ENCODE peak calls at places on chromosomes 5 and 9, in eight cellular contexts. B, Y, P, G, H, R, Z and T are unnamed samples.
A peak's percentile ranks its signal among the peaks of the same experiment; 100 is the strongest.

GRCh38 chr5:144404672-144405071 is 234.0 kb downstream of the KCTD16 start:
- DNase-seq in B (no peak), Y (no peak), P (peak; percentile 69), G (no peak), H (no peak), R (no peak), Z (no peak), T (no peak)

GRCh38 chr5:118808441-118808840 is 179.9 kb downstream of the DTWD2 start:
- DNase-seq in B (no peak), Y (no peak), P (no peak), G (no peak), H (no peak), R (no peak), Z (no peak), T (no peak)

GRCh38 chr5:4513381-4513780 is 626.7 kb upstream of the ADAMTS16 start:
- DNase-seq in B (no peak), Y (no peak), P (no peak), G (no peak), H (no peak), R (no peak), Z (no peak), T (no peak)

GRCh38 chr9:118891213-118891612 is 478.0 kb downstream of the BRINP1 start:
- DNase-seq in B (no peak), Y (peak; percentile 13), P (no peak), G (no peak), H (no peak), R (no peak), Z (no peak), T (no peak)

GRCh38 chr5:160287378-160288051 is 24.8 kb downstream of the CCNJL start:
- DNase-seq in B (peak; percentile 70), Y (peak; percentile 97), P (peak; percentile 62), G (no peak), H (peak; percentile 82), R (no peak), Z (peak; percentile 94), T (peak; percentile 42)

GRCh38 chr5:135834639-135835529 is at the start of gene SLC25A48:
- DNase-seq in B (peak; percentile 39), Y (peak; percentile 95), P (peak; percentile 90), G (no peak), H (peak; percentile 41), R (peak; percentile 68), Z (peak; percentile 89), T (peak; percentile 86)

GRCh38 chr5:68383888-68384310 is 168.3 kb downstream of the PIK3R1 start:
- DNase-seq in B (no peak), Y (no peak), P (no peak), G (no peak), H (no peak), R (no peak), Z (no peak), T (no peak)

GRCh38 chr9:131382850-131383729 is 10.8 kb upstream of the PRRC2B start:
- DNase-seq in B (peak; percentile 89), Y (peak; percentile 95), P (peak; percentile 88), G (peak; percentile 66), H (peak; percentile 46), R (no peak), Z (peak; percentile 79), T (peak; percentile 56)

GRCh38 chr5:61823796-61824195 is 482.2 kb upstream of the KIF2A start:
- DNase-seq in B (no peak), Y (no peak), P (no peak), G (no peak), H (no peak), R (no peak), Z (no peak), T (no peak)

GRCh38 chr9:130608554-130609122 is 29.3 kb downstream of the FUBP3 start:
- DNase-seq in B (no peak), Y (no peak), P (no peak), G (no peak), H (no peak), R (no peak), Z (no peak), T (no peak)

GRCh38 chr9:123120131-123120530 is 86.7 kb downstream of the GPR21 start:
- DNase-seq in B (peak; percentile 36), Y (no peak), P (no peak), G (no peak), H (no peak), R (no peak), Z (no peak), T (no peak)

GRCh38 chr5:156815988-156816599 is 34.0 kb upstream of the PPP1R2B start:
- DNase-seq in B (peak; percentile 5), Y (peak; percentile 87), P (peak; percentile 39), G (peak; percentile 1), H (no peak), R (peak; percentile 46), Z (peak; percentile 66), T (peak; percentile 23)

GRCh38 chr5:62653001-62653863 is 74.6 kb downstream of the LRRC70 start:
- DNase-seq in B (no peak), Y (no peak), P (no peak), G (peak; percentile 14), H (no peak), R (no peak), Z (no peak), T (no peak)

GRCh38 chr5:52786937-52787599 is 648 bp upstream of the ITGA1 start:
- DNase-seq in B (no peak), Y (peak; percentile 56), P (peak; percentile 69), G (peak; percentile 38), H (no peak), R (peak; percentile 14), Z (peak; percentile 50), T (no peak)

GRCh38 chr5:58462154-58462553 is 2.3 kb upstream of the PLK2 start:
- DNase-seq in B (no peak), Y (peak; percentile 28), P (peak; percentile 22), G (peak; percentile 60), H (no peak), R (no peak), Z (no peak), T (no peak)

GRCh38 chr5:146475190-146475801 is 28.2 kb downstream of the TCERG1 start:
- DNase-seq in B (no peak), Y (peak; percentile 11), P (no peak), G (peak; percentile 9), H (no peak), R (no peak), Z (no peak), T (no peak)
- TF ChIP-seq CTCF in B (peak; percentile 40), Y (peak; percentile 15), P (no peak), G (peak; percentile 34), H (no peak), R (no peak), Z (peak; percentile 47), T (no peak)

DNA sequence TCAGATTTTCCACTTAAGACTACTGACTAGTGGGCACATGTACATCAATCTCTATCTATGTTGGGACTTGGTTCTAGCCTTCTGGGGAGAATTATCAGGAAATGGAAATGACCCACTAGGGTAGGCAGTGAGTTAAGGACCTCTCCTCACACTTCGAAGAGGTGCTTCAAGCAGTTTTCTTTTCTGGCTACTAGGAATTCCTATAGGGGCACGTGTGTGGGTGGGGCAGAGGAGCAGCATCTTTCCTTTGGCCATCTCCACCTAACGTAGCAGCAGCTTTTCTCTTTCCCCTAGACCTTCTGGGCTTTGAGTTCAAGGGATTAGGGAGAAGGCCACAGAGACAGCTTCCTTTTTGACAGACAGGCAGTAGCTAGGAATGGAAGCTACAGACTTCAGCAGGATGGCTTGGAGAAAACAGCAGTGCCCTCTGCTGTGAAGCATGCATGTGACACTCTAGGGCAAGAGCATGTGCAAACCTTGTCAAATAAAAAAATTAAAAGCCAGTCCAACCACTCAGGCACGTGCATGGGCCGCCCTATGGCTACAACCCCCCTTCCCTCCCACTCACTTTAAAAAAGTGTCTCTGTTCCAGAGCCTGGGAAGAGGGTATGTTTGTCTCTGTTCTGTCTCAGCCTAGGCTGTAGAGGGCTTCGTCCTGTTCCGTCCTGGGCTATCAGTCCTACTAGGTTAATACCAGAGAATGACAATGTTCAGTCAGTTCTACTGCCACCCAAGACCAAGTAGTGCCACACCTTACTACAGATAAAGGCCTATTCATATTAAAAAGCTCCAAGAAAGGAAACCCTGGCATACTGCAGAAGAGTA is 8.7 kb upstream of the GFRA3 start:
- DNase-seq in B (peak; percentile 51), Y (peak; percentile 73), P (peak; percentile 72), G (peak; percentile 66), H (peak; percentile 20), R (no peak), Z (peak; percentile 70), T (peak; percentile 28)
- TF ChIP-seq CTCF in B (peak; percentile 62), Y (peak; percentile 83), P (peak; percentile 74), G (peak; percentile 55), H (peak; percentile 67), R (peak; percentile 49), Z (peak; percentile 70), T (peak; percentile 54)

DNA sequence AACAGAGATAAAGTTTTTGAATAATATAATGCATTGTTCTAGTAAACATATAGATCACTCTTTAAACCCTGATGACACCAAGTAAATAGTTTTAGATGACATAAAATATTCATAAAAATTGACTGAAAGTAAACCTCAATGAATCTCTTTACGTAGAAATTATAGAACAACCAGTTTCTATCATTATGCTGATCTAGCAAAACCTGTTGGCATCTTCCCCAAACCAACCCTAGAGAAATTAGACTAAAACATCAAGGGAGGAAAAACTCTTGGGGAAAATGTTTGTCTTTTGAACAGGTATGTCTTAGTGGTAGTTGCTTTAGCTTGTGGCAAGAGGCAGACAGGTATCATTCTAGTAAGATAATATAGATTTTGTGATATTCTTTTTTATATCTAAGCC is 747.0 kb upstream of the CDH6 start:
- DNase-seq in B (no peak), Y (no peak), P (no peak), G (no peak), H (no peak), R (no peak), Z (no peak), T (no peak)
- TF ChIP-seq CTCF in B (no peak), Y (no peak), P (no peak), G (no peak), H (no peak), R (no peak), Z (no peak), T (no peak)

GRCh38 chr9:69151506-69151905 is 22.6 kb upstream of the TJP2 start:
- DNase-seq in B (no peak), Y (no peak), P (no peak), G (no peak), H (no peak), R (no peak), Z (peak; percentile 1), T (no peak)

GRCh38 chr9:69145148-69145547 is 28.9 kb upstream of the TJP2 start:
- DNase-seq in B (no peak), Y (no peak), P (no peak), G (no peak), H (no peak), R (no peak), Z (peak; percentile 1), T (no peak)

GRCh38 chr9:69147041-69147834 is 26.8 kb upstream of the TJP2 start:
- DNase-seq in B (no peak), Y (no peak), P (no peak), G (no peak), H (no peak), R (no peak), Z (peak; percentile 8), T (no peak)

GRCh38 chr9:69153707-69154521 is 20.2 kb upstream of the TJP2 start:
- DNase-seq in B (no peak), Y (no peak), P (no peak), G (no peak), H (no peak), R (no peak), Z (peak; percentile 26), T (no peak)

GRCh38 chr9:69149321-69149807 is 24.7 kb upstream of the TJP2 start:
- DNase-seq in B (peak; percentile 87), Y (peak; percentile 42), P (peak; percentile 25), G (peak; percentile 67), H (no peak), R (no peak), Z (peak; percentile 30), T (no peak)
- TF ChIP-seq CTCF in B (peak; percentile 67), Y (peak; percentile 25), P (peak; percentile 31), G (peak; percentile 48), H (peak; percentile 51), R (no peak), Z (peak; percentile 38), T (no peak)